ENCODE peak calls at places on chromosome 2, in seven cellular contexts. C is PC-3, L is GM12878, U is DND-41, Z is GM23248, Q is IMR-90, R is endothelial cell of umbilical vein. Y is an unnamed sample. For H3K36me3, the result is how much of the 10 kb centered on the place peaks cover.

GRCh38 chr2:216672466-216672865 is 22.9 kb downstream of the IGFBP5 start:
- DNase-seq in L (no peak), C (no peak), U (no peak), Q (no peak), R (no peak), Z (no peak), Y (no peak)

GRCh38 chr2:199458017-199458805 is 472 bp upstream of the SATB2 start:
- DNase-seq in Z (peak), Q (no peak), U (peak), R (peak), C (peak), L (no peak), Y (peak)

GRCh38 chr2:174606336-174606735 is 8.7 kb upstream of the WIPF1 start:
- DNase-seq in C (peak), L (no peak), R (no peak), Q (peak), Z (peak), U (no peak), Y (no peak)

GRCh38 chr2:168217920-168218319 is 29.5 kb downstream of the STK39 start:
- DNase-seq in Q (peak), U (no peak), Z (no peak), R (no peak), C (no peak), L (no peak), Y (no peak)

GRCh38 chr2:27175330-27175729 is 26.5 kb downstream of the TCF23 start:
- DNase-seq in Q (no peak), L (no peak), Z (no peak), U (no peak), C (no peak), R (no peak), Y (no peak)

GRCh38 chr2:99602475-99602874 is 112.7 kb upstream of the REV1 start:
- DNase-seq in R (no peak), U (no peak), Q (peak), L (no peak), C (peak), Z (peak), Y (no peak)

GRCh38 chr2:73075477-73076373 is 4.2 kb upstream of the SFXN5 start:
- DNase-seq in L (no peak), R (no peak), Z (no peak), C (no peak), Q (peak), U (no peak), Y (no peak)

GRCh38 chr2:15943378-15943851 is 3.1 kb downstream of the MYCN start:
- DNase-seq in Q (no peak), U (no peak), Z (no peak), R (peak), L (no peak), C (no peak), Y (peak)

GRCh38 chr2:60355849-60356261 is 197.6 kb downstream of the BCL11A start:
- DNase-seq in R (no peak), L (no peak), Q (no peak), Z (no peak), C (no peak), U (no peak), Y (no peak)

DNA sequence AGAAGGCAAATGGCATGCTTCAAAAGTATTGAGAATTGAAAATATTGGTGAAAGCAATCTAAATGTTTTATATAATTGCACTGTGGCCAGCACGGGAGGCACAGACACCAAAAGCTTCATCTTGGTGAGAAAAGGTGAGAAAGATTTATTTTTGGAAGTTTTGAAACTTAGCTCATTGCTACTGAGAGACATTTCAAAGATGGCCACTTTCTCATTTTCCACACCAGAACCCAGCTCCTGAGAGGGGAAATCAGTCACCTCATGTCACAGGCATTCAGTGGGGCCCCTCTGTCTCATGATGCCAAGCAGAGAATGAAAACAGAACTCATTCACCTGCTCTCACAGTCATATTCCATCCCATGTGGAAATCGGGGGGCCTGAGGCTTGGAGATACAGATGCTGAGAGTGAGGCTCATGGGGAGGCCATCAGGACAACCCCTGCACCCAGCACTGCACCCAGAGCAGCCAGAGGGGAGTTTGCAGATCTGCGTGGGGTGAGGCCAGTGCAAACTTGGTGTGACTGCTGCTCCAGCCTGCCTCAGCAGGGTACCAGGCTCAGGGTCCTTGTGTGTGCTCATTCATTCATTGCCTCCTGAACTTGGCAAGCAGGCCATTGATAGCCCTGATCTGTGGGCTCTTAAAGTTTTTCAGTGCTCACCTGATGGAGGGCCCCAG is 31.4 kb downstream of the IL18R1 start:
- DNase-seq in U (no peak), Z (no peak), C (no peak), R (no peak), Q (no peak), L (peak), Y (no peak)
- H3K4me2 ChIP-seq in U (no peak), Z (no peak), C (no peak), R (no peak), Q (no peak), L (no peak), Y (no peak)

DNA sequence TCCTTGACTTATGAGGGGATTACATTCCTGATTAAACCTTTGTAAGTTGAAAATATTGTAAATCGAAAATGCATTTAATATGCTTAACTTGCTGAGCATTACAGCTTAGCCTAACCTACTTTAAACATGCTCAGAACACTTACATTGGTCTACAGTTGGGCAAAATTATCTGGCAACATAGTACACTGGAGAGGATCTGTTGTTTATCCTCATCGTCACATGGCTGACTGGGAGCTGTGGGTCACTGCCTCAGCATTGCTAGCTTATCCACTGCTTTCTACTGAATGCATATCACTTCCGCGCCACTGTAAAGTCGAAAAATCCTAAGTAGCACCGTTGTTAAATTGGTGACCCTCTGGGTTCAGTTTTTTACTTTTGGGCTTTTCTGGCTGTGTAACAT is 13.7 kb downstream of the PMS1 start:
- DNase-seq in Z (no peak), U (no peak), L (no peak), R (no peak), Q (no peak), C (no peak), Y (no peak)
- H3K36me3 ChIP-seq in Z (under half), U (half or more), L (under half), R (under half), Q (under half), C (under half), Y (under half)

GRCh38 chr2:55418512-55419235 is 982 bp downstream of the CCDC88A start:
- DNase-seq in Z (peak), R (peak), Q (no peak), L (no peak), C (no peak), U (no peak), Y (no peak)
- H2AFZ ChIP-seq in Z (peak), R (peak), Q (peak), L (peak), C (peak), U (peak), Y (peak)

GRCh38 chr2:127805491-127805890 is 5.5 kb downstream of the WDR33 start:
- DNase-seq in L (no peak), U (no peak), Z (no peak), Q (no peak), R (no peak), C (no peak), Y (no peak)
- H3K4me2 ChIP-seq in L (no peak), U (peak), Z (no peak), Q (no peak), R (no peak), C (no peak), Y (no peak)

DNA sequence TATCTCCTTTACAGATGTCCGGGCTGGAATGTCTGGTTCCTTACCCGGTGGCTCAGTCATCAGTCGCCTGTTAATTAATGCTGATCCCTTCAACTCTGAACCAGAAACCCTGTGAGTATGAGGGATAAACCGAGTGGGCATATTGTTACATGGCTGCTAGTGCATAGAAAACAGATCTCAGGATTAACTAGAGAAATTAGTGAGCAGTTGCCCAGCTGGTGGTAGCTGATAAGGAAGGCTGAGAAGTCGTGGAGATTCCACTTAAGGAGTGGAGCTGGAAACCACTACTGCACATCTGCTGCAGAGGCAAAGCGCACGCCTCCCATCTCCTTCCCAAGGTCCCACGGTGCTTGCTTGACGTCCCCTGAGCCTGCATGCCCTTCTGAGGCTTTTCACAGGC is 97.7 kb downstream of the DGKD start:
- DNase-seq in Q (no peak), R (no peak), Z (no peak), U (no peak), L (no peak), C (no peak), Y (no peak)
- H3K36me3 ChIP-seq in Q (under half), R (under half), Z (under half), U (half or more), L (under half), C (half or more), Y (under half)

DNA sequence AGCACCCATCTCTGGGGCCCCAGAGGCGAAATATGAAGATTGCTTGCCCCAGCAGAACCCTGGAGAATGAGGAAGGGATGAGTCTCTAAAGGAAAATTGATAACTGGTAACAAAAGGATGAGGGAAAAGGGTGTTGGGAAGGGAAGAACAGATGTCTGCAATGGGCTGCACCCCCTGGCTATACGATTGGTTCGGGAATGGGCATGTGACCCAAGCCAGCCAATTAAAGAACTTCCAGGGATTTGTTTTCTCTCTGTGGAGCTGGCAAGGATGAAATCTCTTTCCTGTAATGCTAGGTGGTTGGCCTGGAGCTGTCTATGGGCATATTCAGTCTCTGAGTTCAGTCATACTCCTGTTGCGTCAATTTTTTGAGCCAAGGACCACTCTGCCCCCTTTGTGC is 12.8 kb upstream of the NPPC start:
- DNase-seq in U (no peak), R (no peak), Q (no peak), L (no peak), Z (no peak), C (no peak), Y (no peak)
- H2AFZ ChIP-seq in U (no peak), R (no peak), Q (peak), L (no peak), Z (no peak), C (no peak), Y (no peak)

DNA sequence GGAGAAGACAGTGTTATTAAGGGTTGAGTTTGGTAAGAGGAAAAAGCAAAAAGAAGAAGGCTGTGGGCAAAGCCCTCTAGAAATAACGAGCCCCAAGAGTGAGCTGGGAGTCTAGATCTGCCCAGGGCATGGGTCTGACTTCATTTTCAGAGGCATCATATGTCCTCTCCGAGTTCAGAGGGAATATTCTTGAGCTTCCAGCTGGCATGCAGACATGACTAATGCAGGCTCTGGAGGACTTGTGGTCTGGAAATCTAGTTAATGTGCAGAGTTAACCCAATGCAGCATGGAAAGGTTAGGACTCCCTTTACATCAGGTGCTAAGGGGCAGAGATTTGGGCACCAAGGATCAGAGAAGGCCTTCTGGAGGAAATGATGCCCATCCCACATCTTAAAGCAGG is 7.3 kb downstream of the ACMSD start:
- DNase-seq in C (peak), Z (peak), Q (peak), U (no peak), L (no peak), R (no peak), Y (no peak)
- H3K4me2 ChIP-seq in C (peak), Z (no peak), Q (no peak), U (no peak), L (no peak), R (no peak), Y (no peak)

GRCh38 chr2:101281482-101281881 is 27.0 kb downstream of the RNF149 start:
- DNase-seq in C (no peak), Z (no peak), U (no peak), R (no peak), Q (no peak), L (no peak), Y (no peak)

GRCh38 chr2:101278925-101279324 is 26.2 kb downstream of the CNOT11 start:
- DNase-seq in Q (no peak), C (no peak), R (no peak), L (no peak), U (no peak), Z (no peak), Y (no peak)

GRCh38 chr2:101274142-101274541 is 21.5 kb downstream of the CNOT11 start:
- DNase-seq in L (no peak), Q (no peak), R (no peak), U (no peak), C (no peak), Z (no peak), Y (no peak)

GRCh38 chr2:101273045-101273444 is 20.4 kb downstream of the CNOT11 start:
- DNase-seq in Z (no peak), R (no peak), L (no peak), Q (no peak), U (no peak), C (no peak), Y (peak)

DNA sequence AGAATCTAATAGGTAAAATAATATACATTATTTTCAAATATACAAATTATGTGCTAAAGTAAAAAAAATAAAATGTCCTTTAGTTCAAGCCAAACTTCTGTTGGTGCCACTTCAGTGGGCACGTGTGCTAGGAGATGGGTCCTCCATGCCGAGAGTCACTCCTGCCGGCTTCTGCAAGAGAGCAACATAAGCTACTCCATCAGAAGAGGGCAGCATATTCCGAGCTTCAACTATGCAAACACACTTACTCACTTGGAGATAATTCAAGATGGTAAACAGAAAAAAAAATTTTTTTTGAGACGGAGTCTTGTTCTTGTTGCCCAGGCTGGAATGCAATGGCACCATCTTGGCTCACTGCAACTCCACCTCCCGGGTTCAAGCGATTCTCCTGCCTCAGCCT is 24.4 kb downstream of the CNOT11 start:
- DNase-seq in Q (peak), C (peak), R (peak), U (no peak), L (no peak), Z (peak), Y (no peak)
- H3K36me3 ChIP-seq in Q (under half), C (half or more), R (under half), U (half or more), L (under half), Z (half or more), Y (under half)